ENCODE peak calls at places on chromosomes 2 and 18, in five cellular contexts. One of them, this sample, is unnamed.

GRCh38 chr2:207528980-207529329 is 807 bp upstream of the CREB1 start:
- DNase-seq in GM12865: peak
- DNase-seq in AG10803: peak
- DNase-seq in A549: peak
- DNase-seq in lung: no peak
- DNase-seq in this sample: no peak

GRCh38 chr2:105641389-105641811 is 103.3 kb upstream of the NCK2 start:
- DNase-seq in lung: no peak
- DNase-seq in A549: no peak
- DNase-seq in AG10803: peak
- DNase-seq in GM12865: no peak
- DNase-seq in this sample: no peak

GRCh38 chr2:136117391-136117841 is 533 bp downstream of the CXCR4 start:
- DNase-seq in A549: peak
- DNase-seq in lung: peak
- DNase-seq in AG10803: peak
- DNase-seq in GM12865: peak
- DNase-seq in this sample: no peak

GRCh38 chr2:203532957-203533695 is 2.0 kb downstream of the RAPH1 start:
- DNase-seq in lung: no peak
- DNase-seq in GM12865: no peak
- DNase-seq in AG10803: peak
- DNase-seq in A549: peak
- DNase-seq in this sample: no peak

GRCh38 chr2:239506101-239506808 is 105.4 kb upstream of the HDAC4 start:
- DNase-seq in lung: no peak
- DNase-seq in GM12865: no peak
- DNase-seq in AG10803: no peak
- DNase-seq in A549: no peak
- DNase-seq in this sample: no peak

GRCh38 chr18:49486959-49487710 is at the start of gene C18orf32:
- DNase-seq in A549: peak
- DNase-seq in GM12865: peak
- DNase-seq in AG10803: peak
- DNase-seq in lung: peak
- DNase-seq in this sample: peak

GRCh38 chr2:239050252-239050649 is 202.4 kb downstream of the TWIST2 start:
- DNase-seq in GM12865: no peak
- DNase-seq in lung: no peak
- DNase-seq in A549: no peak
- DNase-seq in AG10803: no peak
- DNase-seq in this sample: no peak

GRCh38 chr2:238263204-238264071 is 23.6 kb upstream of the HES6 start:
- DNase-seq in lung: peak
- DNase-seq in A549: peak
- DNase-seq in GM12865: peak
- DNase-seq in AG10803: peak
- DNase-seq in this sample: peak

GRCh38 chr2:177338177-177338721 is 54.3 kb upstream of the AGPS start:
- DNase-seq in GM12865: peak
- DNase-seq in lung: no peak
- DNase-seq in A549: no peak
- DNase-seq in AG10803: peak
- DNase-seq in this sample: peak

GRCh38 chr2:124024491-124025348 is at the start of gene CNTNAP5:
- DNase-seq in GM12865: no peak
- DNase-seq in AG10803: no peak
- DNase-seq in A549: no peak
- DNase-seq in lung: peak
- DNase-seq in this sample: no peak

GRCh38 chr18:64165906-64166305 is 17.0 kb upstream of the LINC00305 start:
- DNase-seq in GM12865: no peak
- DNase-seq in A549: no peak
- DNase-seq in lung: no peak
- DNase-seq in AG10803: peak
- DNase-seq in this sample: no peak

GRCh38 chr2:43950383-43951008 is 45.3 kb downstream of the LRPPRC start:
- DNase-seq in AG10803: peak
- DNase-seq in A549: peak
- DNase-seq in lung: no peak
- DNase-seq in GM12865: peak
- DNase-seq in this sample: peak

GRCh38 chr2:190456833-190457232 is 48.7 kb downstream of the MFSD6 start:
- DNase-seq in lung: no peak
- DNase-seq in A549: no peak
- DNase-seq in AG10803: no peak
- DNase-seq in GM12865: no peak
- DNase-seq in this sample: no peak

GRCh38 chr2:65835975-65836549 is 403.7 kb upstream of the SPRED2 start:
- DNase-seq in GM12865: no peak
- DNase-seq in AG10803: no peak
- DNase-seq in lung: no peak
- DNase-seq in A549: no peak
- DNase-seq in this sample: no peak

GRCh38 chr2:64565358-64565757 is 41.2 kb downstream of the AFTPH start:
- DNase-seq in GM12865: no peak
- DNase-seq in AG10803: no peak
- DNase-seq in A549: no peak
- DNase-seq in lung: no peak
- DNase-seq in this sample: no peak

GRCh38 chr2:233945146-233945545 is 28.0 kb downstream of the TRPM8 start:
- DNase-seq in A549: no peak
- DNase-seq in GM12865: no peak
- DNase-seq in AG10803: no peak
- DNase-seq in lung: no peak
- DNase-seq in this sample: no peak

GRCh38 chr2:239288951-239289481 is 111.8 kb downstream of the HDAC4 start:
- DNase-seq in lung: no peak
- DNase-seq in AG10803: no peak
- DNase-seq in A549: no peak
- DNase-seq in GM12865: peak
- DNase-seq in this sample: no peak

GRCh38 chr2:148978026-148978685 is 60.3 kb upstream of the LYPD6B start:
- DNase-seq in GM12865: no peak
- DNase-seq in AG10803: no peak
- DNase-seq in lung: no peak
- DNase-seq in A549: no peak
- DNase-seq in this sample: no peak
- TF ChIP-seq CTCF in GM12865: no peak
- TF ChIP-seq CTCF in AG10803: no peak
- TF ChIP-seq CTCF in lung: no peak
- TF ChIP-seq CTCF in A549: no peak
- TF ChIP-seq CTCF in this sample: no peak

DNA sequence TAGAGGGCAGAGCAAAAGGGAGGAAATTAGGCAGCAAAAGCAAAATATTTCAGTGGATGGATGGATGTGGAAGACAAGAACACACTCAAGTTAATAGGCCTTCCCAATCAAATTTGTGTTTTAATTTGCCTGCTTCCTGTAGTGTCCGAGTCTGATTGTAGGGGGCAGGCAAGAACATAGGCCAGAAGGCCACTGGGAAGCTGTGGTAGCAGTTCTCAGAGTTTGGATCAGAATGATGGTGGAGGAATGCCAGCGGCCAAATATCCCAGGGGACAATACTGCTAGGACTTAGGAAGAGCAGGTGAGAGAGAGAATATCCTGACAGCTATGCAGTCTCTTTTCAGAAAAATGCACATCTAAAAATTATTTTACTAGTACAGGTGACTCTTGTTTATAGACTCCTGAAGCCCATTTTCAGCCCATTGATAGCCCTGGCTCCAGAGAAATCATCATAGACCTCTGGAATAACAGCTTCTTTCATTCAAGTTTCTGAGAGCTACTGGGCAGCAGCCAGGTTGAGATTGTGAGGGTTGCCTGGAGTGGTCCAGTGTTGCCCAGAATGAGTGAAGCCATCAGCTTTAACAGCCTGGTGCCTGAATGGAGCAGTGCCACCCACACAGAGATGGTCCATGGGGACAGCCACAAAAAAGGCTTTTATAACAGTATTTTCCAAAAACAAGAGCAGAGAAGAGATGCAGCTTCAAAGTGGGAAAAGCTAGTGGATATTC is 19.1 kb upstream of the SERPINE2 start:
- DNase-seq in AG10803: no peak
- DNase-seq in A549: no peak
- DNase-seq in lung: no peak
- DNase-seq in GM12865: no peak
- DNase-seq in this sample: no peak
- TF ChIP-seq CTCF in AG10803: no peak
- TF ChIP-seq CTCF in A549: no peak
- TF ChIP-seq CTCF in lung: no peak
- TF ChIP-seq CTCF in GM12865: no peak
- TF ChIP-seq CTCF in this sample: peak

GRCh38 chr2:230267556-230267955 is 42.0 kb downstream of the SP140 start:
- DNase-seq in AG10803: no peak
- DNase-seq in lung: no peak
- DNase-seq in GM12865: peak
- DNase-seq in A549: no peak
- DNase-seq in this sample: no peak
- TF ChIP-seq CTCF in AG10803: no peak
- TF ChIP-seq CTCF in lung: no peak
- TF ChIP-seq CTCF in GM12865: no peak
- TF ChIP-seq CTCF in A549: no peak
- TF ChIP-seq CTCF in this sample: no peak

DNA sequence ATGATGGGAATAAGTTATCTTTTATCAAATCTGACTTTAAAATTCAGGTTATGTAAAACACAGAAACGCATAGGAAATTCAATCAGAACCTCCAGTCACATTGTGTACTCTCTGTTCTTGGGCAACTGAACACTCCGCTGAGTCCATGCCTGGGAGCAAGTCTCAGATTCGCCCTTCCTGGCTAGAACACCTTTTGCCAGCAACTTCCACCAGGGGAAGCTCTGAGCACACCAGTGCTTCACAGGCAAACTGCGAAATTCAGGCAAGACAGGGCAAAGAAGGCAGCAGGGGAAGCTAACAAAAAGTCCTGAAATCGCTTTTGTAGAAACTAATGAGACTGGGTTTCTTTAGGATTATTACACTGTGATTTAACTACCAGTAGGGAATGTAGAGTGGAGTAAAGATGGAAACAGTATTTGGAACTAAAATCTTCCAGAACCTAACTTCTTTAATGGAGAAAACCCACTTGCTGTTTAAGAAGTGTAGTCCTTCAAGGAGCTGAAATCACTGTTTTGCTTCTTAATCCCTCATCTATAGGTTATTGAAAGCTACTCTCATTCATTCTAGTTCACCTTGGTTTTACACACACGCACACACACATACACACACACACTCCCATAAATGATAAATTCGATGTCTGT is 214.3 kb downstream of the TMEM182 start:
- DNase-seq in AG10803: peak
- DNase-seq in A549: peak
- DNase-seq in lung: no peak
- DNase-seq in GM12865: peak
- DNase-seq in this sample: no peak
- TF ChIP-seq CTCF in AG10803: peak
- TF ChIP-seq CTCF in A549: peak
- TF ChIP-seq CTCF in lung: peak
- TF ChIP-seq CTCF in GM12865: peak
- TF ChIP-seq CTCF in this sample: no peak

GRCh38 chr2:57376985-57377384 is 669.6 kb upstream of the VRK2 start:
- DNase-seq in GM12865: no peak
- DNase-seq in lung: no peak
- DNase-seq in A549: no peak
- DNase-seq in AG10803: peak
- DNase-seq in this sample: no peak
- TF ChIP-seq CTCF in GM12865: no peak
- TF ChIP-seq CTCF in lung: no peak
- TF ChIP-seq CTCF in A549: no peak
- TF ChIP-seq CTCF in AG10803: peak
- TF ChIP-seq CTCF in this sample: no peak

DNA sequence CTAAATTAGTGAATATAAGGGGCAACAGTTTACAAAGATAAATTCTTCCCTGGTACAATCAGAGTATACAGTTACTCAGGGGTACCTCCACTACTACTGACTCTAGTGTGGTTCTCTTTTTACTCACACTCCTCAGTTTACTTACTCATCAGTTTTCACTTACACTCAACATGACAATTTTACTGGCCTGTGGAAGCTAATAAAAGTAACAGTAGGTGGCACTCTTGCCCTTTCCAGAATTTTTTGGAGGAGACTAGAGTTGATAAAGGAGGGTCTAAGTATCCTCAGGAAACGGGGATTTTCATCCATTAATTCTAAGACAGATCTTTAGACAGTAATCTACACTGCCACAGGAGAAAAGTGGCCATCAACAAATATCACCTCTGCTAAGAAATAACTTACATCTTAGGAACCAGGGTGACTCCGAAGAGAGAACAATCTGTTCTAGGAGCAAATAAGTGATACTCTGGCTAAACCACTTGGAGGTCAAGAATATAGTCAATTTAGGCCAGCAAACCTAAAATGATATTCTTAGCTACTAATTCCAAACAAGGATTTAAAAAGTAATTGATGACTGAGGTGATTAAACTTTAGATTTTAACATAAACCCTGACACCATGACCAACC is 61.3 kb downstream of the ATL2 start:
- DNase-seq in lung: no peak
- DNase-seq in GM12865: peak
- DNase-seq in A549: peak
- DNase-seq in AG10803: peak
- DNase-seq in this sample: peak
- TF ChIP-seq CTCF in lung: peak
- TF ChIP-seq CTCF in GM12865: peak
- TF ChIP-seq CTCF in A549: peak
- TF ChIP-seq CTCF in AG10803: peak
- TF ChIP-seq CTCF in this sample: peak

DNA sequence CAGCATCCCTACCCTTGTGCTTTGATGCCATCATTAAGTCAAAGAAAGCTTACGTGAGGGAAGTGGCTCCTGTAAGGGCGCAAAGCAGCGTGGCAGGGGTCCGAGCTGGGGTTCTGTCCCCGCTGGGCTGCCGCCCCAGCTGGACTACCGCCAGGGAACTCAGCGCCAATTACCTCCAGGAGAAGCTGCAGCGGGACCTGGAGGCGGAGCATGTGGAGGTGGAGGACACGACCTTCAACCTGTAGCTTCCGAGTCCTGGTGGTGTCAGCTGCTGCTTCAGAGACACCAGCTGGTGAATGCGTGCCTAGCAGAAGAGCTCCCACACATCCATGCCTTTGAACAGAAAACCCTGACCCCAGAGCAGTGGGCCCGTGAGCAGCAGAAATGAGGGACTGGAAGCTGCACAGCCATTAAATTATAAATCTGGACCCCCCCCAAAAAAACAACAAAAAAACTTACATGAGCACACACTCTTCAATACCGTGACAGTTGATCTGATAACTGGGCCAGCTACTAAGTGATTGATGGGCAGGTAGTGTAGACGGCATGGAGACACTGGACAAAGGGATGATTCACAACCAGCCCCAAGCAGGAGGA is 20.1 kb upstream of the YES1 start:
- DNase-seq in AG10803: no peak
- DNase-seq in lung: no peak
- DNase-seq in A549: no peak
- DNase-seq in GM12865: peak
- DNase-seq in this sample: no peak
- TF ChIP-seq CTCF in AG10803: no peak
- TF ChIP-seq CTCF in lung: no peak
- TF ChIP-seq CTCF in A549: peak
- TF ChIP-seq CTCF in GM12865: no peak
- TF ChIP-seq CTCF in this sample: no peak